ENCODE peak calls at places on chromosomes 3 and 15, in six cellular contexts. One of them, this sample, is unnamed.

GRCh38 chr3:113231827-113232253 is 20.5 kb downstream of the BOC start:
- DNase-seq in stomach: no peak
- DNase-seq in adrenal gland: no peak
- DNase-seq in A549: peak
- DNase-seq in Peyer's patch: no peak
- DNase-seq in uterus: no peak
- DNase-seq in this sample: no peak

GRCh38 chr3:45123841-45124269 is 22.3 kb downstream of the CDCP1 start:
- DNase-seq in stomach: no peak
- DNase-seq in adrenal gland: no peak
- DNase-seq in A549: peak
- DNase-seq in Peyer's patch: no peak
- DNase-seq in uterus: peak
- DNase-seq in this sample: no peak

GRCh38 chr3:104523136-104523535 is 843.6 kb upstream of the ALCAM start:
- DNase-seq in stomach: no peak
- DNase-seq in adrenal gland: no peak
- DNase-seq in A549: no peak
- DNase-seq in Peyer's patch: no peak
- DNase-seq in uterus: no peak
- DNase-seq in this sample: no peak

GRCh38 chr3:16323737-16324136 is 58.7 kb downstream of the OXNAD1 start:
- DNase-seq in stomach: no peak
- DNase-seq in adrenal gland: no peak
- DNase-seq in A549: no peak
- DNase-seq in Peyer's patch: no peak
- DNase-seq in uterus: no peak
- DNase-seq in this sample: no peak

GRCh38 chr3:16728762-16729745 is 123.8 kb upstream of the DAZL start:
- DNase-seq in stomach: no peak
- DNase-seq in adrenal gland: no peak
- DNase-seq in A549: no peak
- DNase-seq in Peyer's patch: no peak
- DNase-seq in uterus: no peak
- DNase-seq in this sample: no peak

GRCh38 chr15:99682455-99682854 is 50.8 kb downstream of the LYSMD4 start:
- DNase-seq in stomach: no peak
- DNase-seq in adrenal gland: no peak
- DNase-seq in A549: peak
- DNase-seq in Peyer's patch: no peak
- DNase-seq in uterus: no peak
- DNase-seq in this sample: no peak

GRCh38 chr15:90790057-90790456 is 72.9 kb downstream of the BLM start:
- DNase-seq in stomach: peak
- DNase-seq in adrenal gland: no peak
- DNase-seq in A549: no peak
- DNase-seq in Peyer's patch: no peak
- DNase-seq in uterus: no peak
- DNase-seq in this sample: no peak

GRCh38 chr15:74788716-74789151 is 6.9 kb downstream of the CSK start:
- DNase-seq in stomach: no peak
- DNase-seq in adrenal gland: no peak
- DNase-seq in A549: no peak
- DNase-seq in Peyer's patch: no peak
- DNase-seq in uterus: no peak
- DNase-seq in this sample: no peak

GRCh38 chr3:156488771-156489170 is 66.1 kb downstream of the SSR3 start:
- DNase-seq in stomach: no peak
- DNase-seq in adrenal gland: no peak
- DNase-seq in A549: no peak
- DNase-seq in Peyer's patch: no peak
- DNase-seq in uterus: no peak
- DNase-seq in this sample: no peak

GRCh38 chr3:113035387-113035982 is 44.7 kb downstream of the GTPBP8 start:
- DNase-seq in stomach: peak
- DNase-seq in adrenal gland: peak
- DNase-seq in A549: peak
- DNase-seq in Peyer's patch: no peak
- DNase-seq in uterus: no peak
- DNase-seq in this sample: no peak

GRCh38 chr3:108667312-108667711 is 77.8 kb downstream of the DZIP3 start:
- DNase-seq in stomach: no peak
- DNase-seq in adrenal gland: no peak
- DNase-seq in A549: no peak
- DNase-seq in Peyer's patch: no peak
- DNase-seq in uterus: no peak
- DNase-seq in this sample: no peak

GRCh38 chr3:129604942-129605592 is 1.4 kb downstream of the PLXND1 start:
- DNase-seq in stomach: no peak
- DNase-seq in adrenal gland: no peak
- DNase-seq in A549: no peak
- DNase-seq in Peyer's patch: no peak
- DNase-seq in uterus: no peak
- DNase-seq in this sample: no peak

DNA sequence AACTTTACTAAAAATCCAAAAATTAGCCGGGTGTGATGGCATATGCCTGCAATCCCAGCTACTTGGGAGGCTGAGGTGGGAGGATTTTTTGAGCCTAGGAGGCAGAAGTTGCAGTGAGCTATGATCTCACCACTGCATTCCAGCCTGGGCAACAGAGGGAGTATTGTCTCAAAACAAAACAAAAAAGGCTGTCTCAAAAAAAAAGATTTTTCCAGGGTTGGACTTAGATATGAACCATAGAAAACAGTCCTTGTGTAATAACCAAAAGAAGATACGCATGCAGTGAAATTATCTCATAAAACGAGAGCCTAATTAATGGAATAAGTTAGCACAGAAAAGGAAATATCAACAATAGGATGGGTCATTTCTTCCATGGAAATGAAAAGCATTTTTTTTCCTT is 320.4 kb upstream of the RASGRP1 start:
- DNase-seq in stomach: no peak
- DNase-seq in adrenal gland: no peak
- DNase-seq in A549: peak
- DNase-seq in Peyer's patch: no peak
- DNase-seq in uterus: no peak
- DNase-seq in this sample: no peak
- TF ChIP-seq CTCF in stomach: no peak
- TF ChIP-seq CTCF in adrenal gland: no peak
- TF ChIP-seq CTCF in A549: no peak
- TF ChIP-seq CTCF in Peyer's patch: no peak
- TF ChIP-seq CTCF in uterus: no peak
- TF ChIP-seq CTCF in this sample: no peak

DNA sequence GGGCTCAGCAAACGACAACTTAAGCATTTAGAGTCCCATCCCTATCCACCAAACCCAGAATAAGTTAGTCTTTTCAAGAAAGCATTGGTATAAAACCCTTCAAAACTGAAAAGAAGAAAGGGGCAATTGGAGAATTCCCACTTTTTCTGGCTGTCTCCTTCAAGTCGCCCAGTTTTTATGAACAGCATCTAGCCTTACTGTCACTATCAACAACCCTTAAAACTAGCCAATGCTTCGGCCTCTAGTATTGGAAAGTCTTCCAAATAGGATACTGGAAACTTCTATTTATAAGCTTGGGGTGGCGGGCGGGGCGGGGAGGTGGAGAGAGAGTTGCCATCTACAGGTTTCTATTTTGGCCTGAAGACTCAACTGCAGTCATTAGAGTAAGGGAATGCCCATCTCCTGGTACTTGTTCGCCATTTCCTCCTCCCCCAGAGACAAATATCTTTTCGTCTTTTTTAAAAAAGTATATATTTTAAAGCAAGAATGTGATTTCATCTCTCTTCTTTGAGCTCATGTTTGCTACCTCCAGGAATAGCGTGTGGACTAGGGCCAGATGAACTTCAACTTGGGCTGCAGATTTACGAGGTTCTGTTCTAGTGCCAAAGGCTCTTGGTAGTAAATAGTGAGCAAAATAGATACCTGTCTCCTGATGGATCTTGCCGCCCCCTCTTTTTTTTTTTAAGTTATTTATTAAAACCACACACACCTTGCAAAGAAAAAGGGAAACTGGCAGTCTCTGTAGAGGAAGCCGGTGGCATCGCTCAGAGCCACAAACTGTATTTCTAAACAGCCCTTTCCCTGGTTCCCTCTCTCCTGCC is 2.7 kb downstream of the BCL6 start:
- DNase-seq in stomach: peak
- DNase-seq in adrenal gland: peak
- DNase-seq in A549: no peak
- DNase-seq in Peyer's patch: no peak
- DNase-seq in uterus: peak
- DNase-seq in this sample: no peak
- TF ChIP-seq POLR2A in stomach: no peak
- TF ChIP-seq POLR2A in adrenal gland: no peak
- TF ChIP-seq POLR2A in A549: no peak
- TF ChIP-seq POLR2A in Peyer's patch: no peak
- TF ChIP-seq POLR2A in uterus: no peak
- TF ChIP-seq POLR2A in this sample: no peak

DNA sequence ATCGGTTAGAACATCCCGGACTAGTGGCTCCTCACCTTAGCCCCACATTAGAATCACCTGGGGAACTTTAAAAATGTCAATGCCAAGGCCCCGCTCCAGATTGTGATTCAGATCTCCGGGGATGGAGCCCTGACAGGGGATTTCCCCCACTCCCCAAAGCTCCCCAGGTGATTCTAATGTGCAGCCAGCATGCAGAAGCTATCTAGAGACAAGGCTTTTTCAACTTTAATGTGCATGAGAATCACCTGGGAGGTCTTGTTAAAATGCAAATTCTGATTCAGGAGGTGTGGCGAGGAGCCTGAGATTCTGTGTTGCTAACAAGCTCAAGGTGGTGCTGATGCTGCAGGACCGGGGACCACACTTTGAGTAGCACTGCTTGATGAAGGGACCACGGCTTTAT is 156.7 kb downstream of the RAB11A start:
- DNase-seq in stomach: no peak
- DNase-seq in adrenal gland: no peak
- DNase-seq in A549: no peak
- DNase-seq in Peyer's patch: no peak
- DNase-seq in uterus: no peak
- DNase-seq in this sample: no peak
- TF ChIP-seq CTCF in stomach: no peak
- TF ChIP-seq CTCF in adrenal gland: no peak
- TF ChIP-seq CTCF in A549: no peak
- TF ChIP-seq CTCF in Peyer's patch: no peak
- TF ChIP-seq CTCF in uterus: no peak
- TF ChIP-seq CTCF in this sample: no peak

GRCh38 chr3:58668247-58668646 is 1.7 kb upstream of the FAM3D start:
- DNase-seq in stomach: peak
- DNase-seq in adrenal gland: no peak
- DNase-seq in A549: no peak
- DNase-seq in Peyer's patch: peak
- DNase-seq in uterus: no peak
- DNase-seq in this sample: no peak
- TF ChIP-seq POLR2A in stomach: no peak
- TF ChIP-seq POLR2A in adrenal gland: no peak
- TF ChIP-seq POLR2A in A549: no peak
- TF ChIP-seq POLR2A in Peyer's patch: peak
- TF ChIP-seq POLR2A in uterus: no peak
- TF ChIP-seq POLR2A in this sample: no peak

GRCh38 chr15:34347951-34348638 is 5.0 kb downstream of the NUTM1 start:
- DNase-seq in stomach: no peak
- DNase-seq in adrenal gland: no peak
- DNase-seq in A549: no peak
- DNase-seq in Peyer's patch: no peak
- DNase-seq in uterus: no peak
- DNase-seq in this sample: no peak
- TF ChIP-seq CTCF in stomach: no peak
- TF ChIP-seq CTCF in adrenal gland: no peak
- TF ChIP-seq CTCF in A549: no peak
- TF ChIP-seq CTCF in Peyer's patch: no peak
- TF ChIP-seq CTCF in uterus: no peak
- TF ChIP-seq CTCF in this sample: no peak